ENCODE peak calls at places on chromosomes 16 and 17, in five cellular contexts. One of them, this sample, is unnamed.

GRCh38 chr17:40793800-40794199 is 6.0 kb downstream of the KRT28 start:
- DNase-seq in Panc1: no peak
- DNase-seq in transverse colon: no peak
- DNase-seq in PC-9: no peak
- DNase-seq in ovary: no peak
- DNase-seq in this sample: no peak

GRCh38 chr17:4949321-4950074 is 1.2 kb upstream of the PFN1 start:
- DNase-seq in ovary: peak; percentile 81
- DNase-seq in Panc1: no peak
- DNase-seq in transverse colon: peak; percentile 93
- DNase-seq in PC-9: peak; percentile 73
- DNase-seq in this sample: peak; percentile 89

GRCh38 chr17:70169707-70170597 is 620 bp downstream of the KCNJ2 start:
- DNase-seq in Panc1: no peak
- DNase-seq in PC-9: no peak
- DNase-seq in ovary: no peak
- DNase-seq in transverse colon: no peak
- DNase-seq in this sample: peak; percentile 64

GRCh38 chr17:62725791-62726249 is 82.3 kb downstream of the MARCHF10 start:
- DNase-seq in transverse colon: no peak
- DNase-seq in ovary: no peak
- DNase-seq in Panc1: no peak
- DNase-seq in PC-9: peak; percentile 98
- DNase-seq in this sample: no peak

GRCh38 chr16:28901862-28902261 is 23.2 kb downstream of the RABEP2 start:
- DNase-seq in PC-9: no peak
- DNase-seq in Panc1: no peak
- DNase-seq in transverse colon: no peak
- DNase-seq in ovary: no peak
- DNase-seq in this sample: no peak

GRCh38 chr16:4923853-4924252 is 13.1 kb downstream of the PPL start:
- DNase-seq in transverse colon: no peak
- DNase-seq in PC-9: no peak
- DNase-seq in Panc1: no peak
- DNase-seq in ovary: no peak
- DNase-seq in this sample: no peak

GRCh38 chr16:85168732-85169256 is 56.5 kb upstream of the CIBAR2 start:
- DNase-seq in PC-9: peak; percentile 28
- DNase-seq in Panc1: no peak
- DNase-seq in transverse colon: peak; percentile 47
- DNase-seq in ovary: peak; percentile 87
- DNase-seq in this sample: peak; percentile 90

GRCh38 chr16:85422124-85422373 is 191.1 kb upstream of the GSE1 start:
- DNase-seq in ovary: no peak
- DNase-seq in PC-9: no peak
- DNase-seq in Panc1: no peak
- DNase-seq in transverse colon: no peak
- DNase-seq in this sample: peak; percentile 60

DNA sequence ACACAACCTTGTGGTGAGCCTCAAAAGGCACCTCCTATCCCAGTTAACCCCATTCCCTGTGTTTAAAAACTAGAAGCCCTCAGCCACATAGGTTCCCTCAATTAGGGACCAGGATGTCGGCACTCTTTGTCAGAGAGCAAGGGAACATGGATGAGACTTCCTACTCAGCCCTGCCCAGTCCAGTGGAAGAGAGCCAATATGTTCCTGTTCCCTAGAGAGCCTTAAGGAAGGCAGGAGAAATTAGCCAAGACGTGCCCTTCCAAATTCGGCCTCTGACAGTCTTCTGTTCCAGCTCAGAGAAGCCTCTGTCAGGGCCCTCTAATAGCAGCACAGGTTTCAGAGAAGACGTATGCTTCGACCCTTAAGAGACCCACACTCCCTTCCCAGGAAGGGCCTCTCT is 14.6 kb upstream of the DHRS13 start:
- DNase-seq in PC-9: no peak
- DNase-seq in ovary: no peak
- DNase-seq in transverse colon: no peak
- DNase-seq in Panc1: no peak
- DNase-seq in this sample: no peak
- H3K27ac ChIP-seq in PC-9: no peak overlapping the region
- H3K27ac ChIP-seq in ovary: no peak overlapping the region
- H3K27ac ChIP-seq in transverse colon: no peak overlapping the region
- H3K27ac ChIP-seq in Panc1: no peak overlapping the region
- H3K27ac ChIP-seq in this sample: no peak overlapping the region

DNA sequence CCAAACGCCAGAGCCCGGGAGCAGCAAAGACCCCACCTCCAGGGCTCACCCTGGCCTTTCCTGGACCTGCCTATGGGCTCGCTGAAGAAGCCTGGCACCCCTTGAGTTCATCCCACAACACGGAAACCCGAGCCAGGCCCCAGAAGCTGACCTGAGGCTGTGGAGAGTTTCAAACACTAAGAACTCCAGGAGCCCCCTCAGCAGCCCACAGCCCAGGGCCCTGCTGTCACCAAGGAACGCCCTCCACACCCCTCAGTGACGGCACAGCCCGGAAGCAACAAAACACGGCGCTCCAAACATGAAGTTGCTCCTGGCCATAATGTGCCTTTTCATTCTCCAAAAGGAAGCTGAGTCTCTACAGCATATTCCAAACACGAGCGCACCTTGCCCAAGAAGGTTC is 9.2 kb downstream of the SLC38A10 start:
- DNase-seq in Panc1: no peak
- DNase-seq in transverse colon: no peak
- DNase-seq in PC-9: no peak
- DNase-seq in ovary: no peak
- DNase-seq in this sample: no peak
- H3K4me1 ChIP-seq in Panc1: no peaks in the 10 kb centered on the region
- H3K4me1 ChIP-seq in transverse colon: no peaks in the 10 kb centered on the region
- H3K4me1 ChIP-seq in PC-9: no peaks in the 10 kb centered on the region
- H3K4me1 ChIP-seq in ovary: peaks cover 5% of the 10 kb centered on the region
- H3K4me1 ChIP-seq in this sample: peaks cover 10% of the 10 kb centered on the region

GRCh38 chr17:74760404-74761105 is 12.1 kb downstream of the NHERF1 start:
- DNase-seq in ovary: peak; percentile 27
- DNase-seq in PC-9: no peak
- DNase-seq in Panc1: no peak
- DNase-seq in transverse colon: no peak
- DNase-seq in this sample: no peak

GRCh38 chr17:74759243-74759801 is 10.9 kb downstream of the NHERF1 start:
- DNase-seq in PC-9: no peak
- DNase-seq in transverse colon: peak; percentile 69
- DNase-seq in Panc1: no peak
- DNase-seq in ovary: no peak
- DNase-seq in this sample: no peak

GRCh38 chr17:74761931-74762330 is 13.5 kb downstream of the NHERF1 start:
- DNase-seq in PC-9: no peak
- DNase-seq in Panc1: no peak
- DNase-seq in ovary: no peak
- DNase-seq in transverse colon: no peak
- DNase-seq in this sample: no peak

GRCh38 chr17:74759941-74760340 is 11.5 kb downstream of the NHERF1 start:
- DNase-seq in PC-9: peak; percentile 84
- DNase-seq in Panc1: no peak
- DNase-seq in ovary: peak; percentile 27
- DNase-seq in transverse colon: no peak
- DNase-seq in this sample: no peak

GRCh38 chr17:74761419-74761818 is 13.0 kb downstream of the NHERF1 start:
- DNase-seq in transverse colon: no peak
- DNase-seq in PC-9: no peak
- DNase-seq in Panc1: no peak
- DNase-seq in ovary: no peak
- DNase-seq in this sample: no peak
- H3K27ac ChIP-seq in transverse colon: no peak overlapping the region
- H3K27ac ChIP-seq in PC-9: no peak overlapping the region
- H3K27ac ChIP-seq in Panc1: no peak overlapping the region
- H3K27ac ChIP-seq in ovary: no peak overlapping the region
- H3K27ac ChIP-seq in this sample: no peak overlapping the region

GRCh38 chr17:45125509-45125908 is 6.8 kb downstream of the PLCD3 start:
- DNase-seq in PC-9: no peak
- DNase-seq in ovary: no peak
- DNase-seq in transverse colon: no peak
- DNase-seq in Panc1: no peak
- DNase-seq in this sample: no peak

GRCh38 chr17:45121055-45121454 is 11.3 kb downstream of the PLCD3 start:
- DNase-seq in transverse colon: no peak
- DNase-seq in PC-9: no peak
- DNase-seq in Panc1: no peak
- DNase-seq in ovary: no peak
- DNase-seq in this sample: no peak

GRCh38 chr17:45123076-45123770 is 9.1 kb downstream of the PLCD3 start:
- DNase-seq in transverse colon: no peak
- DNase-seq in Panc1: no peak
- DNase-seq in ovary: no peak
- DNase-seq in PC-9: no peak
- DNase-seq in this sample: no peak

GRCh38 chr17:45127209-45127582 is 5.1 kb downstream of the PLCD3 start:
- DNase-seq in PC-9: no peak
- DNase-seq in Panc1: no peak
- DNase-seq in ovary: no peak
- DNase-seq in transverse colon: peak; percentile 56
- DNase-seq in this sample: peak; percentile 62

DNA sequence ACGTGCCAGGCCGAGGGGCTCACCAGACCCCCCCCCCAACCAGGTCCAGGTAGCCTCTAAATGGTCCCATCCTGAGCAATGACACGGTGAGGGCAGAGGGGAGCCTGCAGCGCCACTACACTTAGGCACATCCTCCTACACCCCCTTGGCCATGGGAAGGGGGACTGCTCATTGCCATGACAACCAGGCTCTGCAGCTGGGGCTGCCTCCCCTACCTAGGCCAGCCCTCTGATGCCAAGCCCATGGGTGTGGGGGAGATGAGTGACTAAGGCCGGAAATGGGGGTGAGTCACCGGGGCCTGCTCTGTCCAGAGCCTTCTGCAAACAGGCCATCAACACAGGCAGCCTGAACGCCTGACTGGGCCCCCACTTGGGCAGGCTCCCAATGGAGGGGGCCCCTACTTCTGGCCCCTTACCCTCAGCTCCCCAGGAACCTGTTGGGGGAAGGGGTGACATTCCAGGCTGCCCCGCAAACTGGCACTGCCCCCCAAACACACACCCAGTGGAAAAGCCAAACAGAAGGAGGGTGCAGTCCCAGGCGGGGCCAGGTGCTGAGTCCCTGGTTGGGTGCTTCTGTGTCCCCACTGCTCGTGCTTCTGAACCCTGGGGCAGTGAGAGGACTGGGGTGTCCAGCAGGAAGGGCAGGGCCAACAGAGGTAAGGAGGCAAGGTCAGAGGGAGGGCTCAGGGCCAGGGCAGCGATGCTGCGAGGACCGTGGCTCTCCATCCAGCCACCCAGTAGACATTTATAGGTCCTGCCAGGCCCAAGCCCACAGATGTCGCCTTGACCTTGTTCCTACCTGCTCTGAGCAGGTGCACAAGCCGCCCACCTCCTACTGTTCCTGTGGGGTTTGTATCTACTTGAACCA is 8.2 kb downstream of the PLCD3 start:
- DNase-seq in transverse colon: peak; percentile 82
- DNase-seq in Panc1: no peak
- DNase-seq in ovary: peak; percentile 76
- DNase-seq in PC-9: peak; percentile 77
- DNase-seq in this sample: peak; percentile 84
- H3K4me1 ChIP-seq in transverse colon: peaks cover 55% of the 10 kb centered on the region
- H3K4me1 ChIP-seq in Panc1: peaks cover 56% of the 10 kb centered on the region
- H3K4me1 ChIP-seq in ovary: peaks cover 27% of the 10 kb centered on the region
- H3K4me1 ChIP-seq in PC-9: peaks cover 63% of the 10 kb centered on the region
- H3K4me1 ChIP-seq in this sample: no peaks in the 10 kb centered on the region

GRCh38 chr17:75405365-75406221 is at the start of gene GRB2:
- DNase-seq in ovary: peak; percentile 99
- DNase-seq in Panc1: peak; percentile 63
- DNase-seq in PC-9: peak; percentile 84
- DNase-seq in transverse colon: peak; percentile 100
- DNase-seq in this sample: peak; percentile 99

GRCh38 chr17:75402038-75402437 is 3.4 kb downstream of the GRB2 start:
- DNase-seq in PC-9: no peak
- DNase-seq in Panc1: no peak
- DNase-seq in ovary: no peak
- DNase-seq in transverse colon: no peak
- DNase-seq in this sample: no peak

GRCh38 chr17:75406222-75406615 is 741 bp upstream of the GRB2 start:
- DNase-seq in PC-9: no peak
- DNase-seq in Panc1: no peak
- DNase-seq in ovary: no peak
- DNase-seq in transverse colon: no peak
- DNase-seq in this sample: no peak

GRCh38 chr17:75404739-75405364 is 626 bp downstream of the GRB2 start:
- DNase-seq in transverse colon: peak; percentile 53
- DNase-seq in ovary: no peak
- DNase-seq in PC-9: no peak
- DNase-seq in Panc1: no peak
- DNase-seq in this sample: peak; percentile 80

GRCh38 chr17:75404223-75404738 is 1.2 kb downstream of the GRB2 start:
- DNase-seq in transverse colon: peak; percentile 76
- DNase-seq in PC-9: peak; percentile 63
- DNase-seq in ovary: peak; percentile 69
- DNase-seq in Panc1: peak; percentile 62
- DNase-seq in this sample: peak; percentile 83
- H3K27ac ChIP-seq in transverse colon: peak overlapping the region; percentile 96
- H3K27ac ChIP-seq in PC-9: peak overlapping the region; percentile 35
- H3K27ac ChIP-seq in ovary: peak overlapping the region; percentile 80
- H3K27ac ChIP-seq in Panc1: peak overlapping the region; percentile 78
- H3K27ac ChIP-seq in this sample: peak overlapping the region; percentile 97

GRCh38 chr16:12613992-12614661 is 189.6 kb downstream of the CPPED1 start:
- DNase-seq in ovary: no peak
- DNase-seq in transverse colon: no peak
- DNase-seq in PC-9: no peak
- DNase-seq in Panc1: no peak
- DNase-seq in this sample: no peak

GRCh38 chr16:12612598-12613101 is 191.0 kb downstream of the CPPED1 start:
- DNase-seq in transverse colon: peak; percentile 12
- DNase-seq in Panc1: peak; percentile 39
- DNase-seq in ovary: no peak
- DNase-seq in PC-9: peak; percentile 99
- DNase-seq in this sample: no peak

GRCh38 chr16:12613131-12613991 is 190.3 kb downstream of the CPPED1 start:
- DNase-seq in ovary: no peak
- DNase-seq in Panc1: peak; percentile 71
- DNase-seq in PC-9: peak; percentile 97
- DNase-seq in transverse colon: peak; percentile 14
- DNase-seq in this sample: no peak

GRCh38 chr16:12617401-12617819 is 186.3 kb downstream of the CPPED1 start:
- DNase-seq in transverse colon: no peak
- DNase-seq in PC-9: no peak
- DNase-seq in Panc1: no peak
- DNase-seq in ovary: no peak
- DNase-seq in this sample: no peak

GRCh38 chr16:12614662-12615278 is 188.9 kb downstream of the CPPED1 start:
- DNase-seq in PC-9: peak; percentile 43
- DNase-seq in Panc1: no peak
- DNase-seq in transverse colon: no peak
- DNase-seq in ovary: no peak
- DNase-seq in this sample: no peak
- H3K4me1 ChIP-seq in PC-9: peaks cover 66% of the 10 kb centered on the region
- H3K4me1 ChIP-seq in Panc1: no peaks in the 10 kb centered on the region
- H3K4me1 ChIP-seq in transverse colon: no peaks in the 10 kb centered on the region
- H3K4me1 ChIP-seq in ovary: no peaks in the 10 kb centered on the region
- H3K4me1 ChIP-seq in this sample: no peaks in the 10 kb centered on the region

GRCh38 chr16:89114159-89114981 is 20.7 kb downstream of the ACSF3 start:
- DNase-seq in ovary: peak; percentile 29
- DNase-seq in transverse colon: peak; percentile 6
- DNase-seq in Panc1: no peak
- DNase-seq in PC-9: no peak
- DNase-seq in this sample: no peak
- H3K27ac ChIP-seq in ovary: no peak overlapping the region
- H3K27ac ChIP-seq in transverse colon: peak overlapping the region; percentile 61
- H3K27ac ChIP-seq in Panc1: no peak overlapping the region
- H3K27ac ChIP-seq in PC-9: no peak overlapping the region
- H3K27ac ChIP-seq in this sample: peak overlapping the region; percentile 34

GRCh38 chr17:17780941-17781590 is 55.7 kb downstream of the SREBF1 start:
- DNase-seq in ovary: peak; percentile 66
- DNase-seq in transverse colon: peak; percentile 16
- DNase-seq in PC-9: peak; percentile 54
- DNase-seq in Panc1: no peak
- DNase-seq in this sample: peak; percentile 85
- H3K4me1 ChIP-seq in ovary: peaks cover 32% of the 10 kb centered on the region
- H3K4me1 ChIP-seq in transverse colon: peaks cover 52% of the 10 kb centered on the region
- H3K4me1 ChIP-seq in PC-9: peaks cover 12% of the 10 kb centered on the region
- H3K4me1 ChIP-seq in Panc1: peaks cover 51% of the 10 kb centered on the region
- H3K4me1 ChIP-seq in this sample: peaks cover 80% of the 10 kb centered on the region